ENCODE peak calls at places on chromosomes 5 and 9, in six cellular contexts. One of them, this sample, is unnamed.

GRCh38 chr9:106696804-106697203 is 166.2 kb upstream of the ZNF462 start:
- DNase-seq in NCI-H1105 treated with DMSO at 0.1 percent for 48 hours: no peak
- DNase-seq in left kidney: no peak
- DNase-seq in heart left ventricle: no peak
- DNase-seq in type B pancreatic cell: no peak
- DNase-seq in cardiac muscle cell: no peak
- DNase-seq in this sample: no peak

GRCh38 chr5:66808663-66809062 is 212.5 kb downstream of the MAST4 start:
- DNase-seq in NCI-H1105 treated with DMSO at 0.1 percent for 48 hours: no peak
- DNase-seq in left kidney: no peak
- DNase-seq in heart left ventricle: no peak
- DNase-seq in type B pancreatic cell: no peak
- DNase-seq in cardiac muscle cell: no peak
- DNase-seq in this sample: no peak

GRCh38 chr5:56350595-56351170 is 117.6 kb upstream of the ANKRD55 start:
- DNase-seq in NCI-H1105 treated with DMSO at 0.1 percent for 48 hours: no peak
- DNase-seq in left kidney: no peak
- DNase-seq in heart left ventricle: peak; percentile 72
- DNase-seq in type B pancreatic cell: no peak
- DNase-seq in cardiac muscle cell: peak; percentile 80
- DNase-seq in this sample: peak; percentile 18

GRCh38 chr9:75169623-75170022 is 81.3 kb downstream of the OSTF1 start:
- DNase-seq in NCI-H1105 treated with DMSO at 0.1 percent for 48 hours: no peak
- DNase-seq in left kidney: no peak
- DNase-seq in heart left ventricle: no peak
- DNase-seq in type B pancreatic cell: no peak
- DNase-seq in cardiac muscle cell: peak; percentile 86
- DNase-seq in this sample: peak; percentile 62

GRCh38 chr5:172659909-172660628 is 19.0 kb downstream of the NEURL1B start:
- DNase-seq in NCI-H1105 treated with DMSO at 0.1 percent for 48 hours: no peak
- DNase-seq in left kidney: peak; percentile 86
- DNase-seq in heart left ventricle: peak; percentile 90
- DNase-seq in type B pancreatic cell: peak; percentile 75
- DNase-seq in cardiac muscle cell: peak; percentile 75
- DNase-seq in this sample: no peak

GRCh38 chr5:35859101-35859661 is 2.5 kb downstream of the IL7R start:
- DNase-seq in NCI-H1105 treated with DMSO at 0.1 percent for 48 hours: no peak
- DNase-seq in left kidney: no peak
- DNase-seq in heart left ventricle: no peak
- DNase-seq in type B pancreatic cell: no peak
- DNase-seq in cardiac muscle cell: peak; percentile 25
- DNase-seq in this sample: peak; percentile 59

GRCh38 chr9:91186311-91187101 is 175.2 kb downstream of the AUH start:
- DNase-seq in NCI-H1105 treated with DMSO at 0.1 percent for 48 hours: no peak
- DNase-seq in left kidney: no peak
- DNase-seq in heart left ventricle: no peak
- DNase-seq in type B pancreatic cell: no peak
- DNase-seq in cardiac muscle cell: no peak
- DNase-seq in this sample: no peak

GRCh38 chr5:125244531-125244930 is 498.1 kb upstream of the ZNF608 start:
- DNase-seq in NCI-H1105 treated with DMSO at 0.1 percent for 48 hours: no peak
- DNase-seq in left kidney: no peak
- DNase-seq in heart left ventricle: no peak
- DNase-seq in type B pancreatic cell: no peak
- DNase-seq in cardiac muscle cell: no peak
- DNase-seq in this sample: no peak

GRCh38 chr5:180253036-180253824 is 38.7 kb downstream of the MAPK9 start:
- DNase-seq in NCI-H1105 treated with DMSO at 0.1 percent for 48 hours: no peak
- DNase-seq in left kidney: no peak
- DNase-seq in heart left ventricle: no peak
- DNase-seq in type B pancreatic cell: no peak
- DNase-seq in cardiac muscle cell: no peak
- DNase-seq in this sample: no peak

GRCh38 chr5:65034782-65035181 is 266.1 kb downstream of the CWC27 start:
- DNase-seq in NCI-H1105 treated with DMSO at 0.1 percent for 48 hours: peak; percentile 3
- DNase-seq in left kidney: peak; percentile 42
- DNase-seq in heart left ventricle: no peak
- DNase-seq in type B pancreatic cell: no peak
- DNase-seq in cardiac muscle cell: no peak
- DNase-seq in this sample: no peak

GRCh38 chr5:14413331-14413750 is 168.3 kb upstream of the OTULINL start:
- DNase-seq in NCI-H1105 treated with DMSO at 0.1 percent for 48 hours: no peak
- DNase-seq in left kidney: no peak
- DNase-seq in heart left ventricle: no peak
- DNase-seq in type B pancreatic cell: no peak
- DNase-seq in cardiac muscle cell: no peak
- DNase-seq in this sample: no peak

GRCh38 chr9:93194584-93194983 is 10.6 kb downstream of the WNK2 start:
- DNase-seq in NCI-H1105 treated with DMSO at 0.1 percent for 48 hours: peak; percentile 77
- DNase-seq in left kidney: no peak
- DNase-seq in heart left ventricle: no peak
- DNase-seq in type B pancreatic cell: no peak
- DNase-seq in cardiac muscle cell: no peak
- DNase-seq in this sample: no peak

GRCh38 chr5:168786142-168786541 is 207.0 kb upstream of the PANK3 start:
- DNase-seq in NCI-H1105 treated with DMSO at 0.1 percent for 48 hours: no peak
- DNase-seq in left kidney: no peak
- DNase-seq in heart left ventricle: no peak
- DNase-seq in type B pancreatic cell: no peak
- DNase-seq in cardiac muscle cell: no peak
- DNase-seq in this sample: no peak

GRCh38 chr9:8332871-8333270 is 533.3 kb upstream of the DMAC1 start:
- DNase-seq in NCI-H1105 treated with DMSO at 0.1 percent for 48 hours: no peak
- DNase-seq in left kidney: no peak
- DNase-seq in heart left ventricle: no peak
- DNase-seq in type B pancreatic cell: no peak
- DNase-seq in cardiac muscle cell: no peak
- DNase-seq in this sample: no peak

This sample was measured in HAP-1.